ENCODE peak calls at places on chromosomes 5 and 9, in five cellular contexts. T is endothelial cell, E is fibroblast of mammary gland, K is omental fat pad, S is H1. G is an unnamed sample.

GRCh38 chr9:133147412-133148271 is 16.1 kb downstream of the GBGT1 start:
- DNase-seq in S (peak), E (peak), T (peak), K (peak), G (peak)

GRCh38 chr5:87605663-87606062 is 192.9 kb upstream of the CCNH start:
- DNase-seq in E (no peak), T (no peak), S (no peak), K (no peak), G (no peak)

GRCh38 chr5:27462936-27463335 is 424.6 kb upstream of the CDH9 start:
- DNase-seq in K (no peak), S (no peak), T (no peak), E (no peak), G (no peak)

GRCh38 chr5:93221-93980 is 1.4 kb downstream of the PLEKHG4B start:
- DNase-seq in T (no peak), K (no peak), E (no peak), S (no peak), G (no peak)

GRCh38 chr5:139232161-139232724 is 34.1 kb upstream of the SIL1 start:
- DNase-seq in K (no peak), E (no peak), S (no peak), T (no peak), G (no peak)

GRCh38 chr5:150409638-150410523 is 2.8 kb downstream of the CD74 start:
- DNase-seq in T (peak), E (peak), K (peak), S (peak), G (no peak)

GRCh38 chr5:167688731-167689130 is 602.7 kb upstream of the WWC1 start:
- DNase-seq in T (no peak), S (no peak), K (no peak), E (peak), G (no peak)

GRCh38 chr9:130681769-130682489 is 11.7 kb upstream of the EXOSC2 start:
- DNase-seq in E (no peak), S (peak), T (no peak), K (no peak), G (no peak)

GRCh38 chr5:139745121-139745799 is 50.3 kb upstream of the PSD2 start:
- DNase-seq in S (peak), T (no peak), E (peak), K (peak), G (peak)

GRCh38 chr9:105441761-105442160 is 6.1 kb upstream of the FSD1L start:
- DNase-seq in T (no peak), S (no peak), K (no peak), E (no peak), G (no peak)

GRCh38 chr5:169139381-169140125 is 161.4 kb downstream of the SLIT3 start:
- DNase-seq in K (no peak), T (no peak), S (no peak), E (no peak), G (no peak)

GRCh38 chr9:33306037-33306436 is 15.7 kb downstream of the NFX1 start:
- DNase-seq in K (no peak), E (peak), S (no peak), T (no peak), G (no peak)

GRCh38 chr9:14326264-14326826 is 12.4 kb upstream of the NFIB start:
- DNase-seq in K (no peak), E (peak), T (no peak), S (no peak), G (no peak)

GRCh38 chr5:11527994-11528393 is 376.3 kb downstream of the CTNND2 start:
- DNase-seq in S (no peak), E (no peak), T (no peak), K (no peak), G (no peak)

GRCh38 chr9:90965141-90965910 is 163.7 kb downstream of the SYK start:
- DNase-seq in T (no peak), E (no peak), S (no peak), K (no peak), G (no peak)

GRCh38 chr9:132078369-132079356 is 1.0 kb downstream of the MED27 start:
- DNase-seq in K (peak), S (no peak), T (no peak), E (peak), G (no peak)

GRCh38 chr5:111779260-111780254 is 22.6 kb upstream of the NREP start:
- DNase-seq in S (no peak), T (no peak), K (no peak), E (peak), G (no peak)

GRCh38 chr9:108534741-108535140 is 321.0 kb downstream of the ACTL7B start:
- DNase-seq in E (peak), K (no peak), T (no peak), S (no peak), G (no peak)
- TF ChIP-seq CTCF in E (no peak), K (no peak), T (no peak), S (no peak), G (no peak)

GRCh38 chr5:120818128-120818527 is 354.0 kb downstream of the PRR16 start:
- DNase-seq in S (no peak), T (no peak), E (no peak), K (no peak), G (no peak)
- TF ChIP-seq CTCF in S (no peak), T (no peak), E (no peak), K (no peak), G (no peak)

GRCh38 chr5:133063965-133064364 is 12.2 kb downstream of the HSPA4 start:
- DNase-seq in E (peak), K (no peak), T (no peak), S (no peak), G (no peak)

GRCh38 chr5:133066045-133066444 is 14.2 kb downstream of the HSPA4 start:
- DNase-seq in K (no peak), T (no peak), S (no peak), E (no peak), G (no peak)

GRCh38 chr5:133059621-133060020 is 7.8 kb downstream of the HSPA4 start:
- DNase-seq in E (no peak), T (no peak), S (no peak), K (no peak), G (no peak)

GRCh38 chr5:133065482-133065881 is 13.7 kb downstream of the HSPA4 start:
- DNase-seq in T (no peak), E (no peak), K (no peak), S (no peak), G (no peak)
- TF ChIP-seq CTCF in T (no peak), E (no peak), K (no peak), S (no peak), G (no peak)

DNA sequence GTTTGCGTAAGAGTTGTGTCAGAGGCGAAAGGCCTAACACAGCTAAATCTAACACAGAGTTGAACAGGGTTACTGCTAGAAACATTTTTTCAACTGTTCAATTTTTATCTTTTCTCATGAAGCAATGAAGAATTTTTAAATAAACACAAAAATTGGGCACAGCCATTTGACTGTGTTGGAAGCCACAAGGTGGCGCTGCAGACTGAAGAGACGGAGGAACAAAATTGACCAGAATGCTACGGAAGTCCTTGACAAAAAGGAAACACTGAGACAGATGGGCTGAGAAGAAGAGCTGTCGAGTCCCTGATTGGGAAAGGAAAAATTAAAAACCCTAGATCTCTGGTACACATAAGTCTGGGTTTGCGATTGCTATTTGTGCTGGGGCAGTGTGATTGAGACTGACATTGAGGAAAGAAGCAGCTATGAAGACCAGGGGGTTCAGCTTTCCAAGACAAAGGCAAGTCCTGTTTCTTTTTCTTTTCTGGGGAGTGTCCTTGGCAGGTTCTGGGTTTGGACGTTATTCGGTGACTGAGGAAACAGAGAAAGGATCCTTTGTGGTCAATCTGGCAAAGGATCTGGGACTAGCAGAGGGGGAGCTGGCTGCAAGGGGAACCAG is at the start of gene PCDHB9:
- DNase-seq in K (no peak), S (peak), T (peak), E (peak), G (no peak)
- TF ChIP-seq CTCF in K (no peak), S (peak), T (peak), E (peak), G (no peak)

GRCh38 chr5:136674178-136674577 is 308.8 kb upstream of the TRPC7 start:
- DNase-seq in K (no peak), E (no peak), S (no peak), T (no peak), G (no peak)

GRCh38 chr5:136679233-136679632 is 313.9 kb upstream of the TRPC7 start:
- DNase-seq in S (no peak), K (no peak), E (no peak), T (no peak), G (no peak)

GRCh38 chr5:136677219-136677618 is 311.9 kb upstream of the TRPC7 start:
- DNase-seq in E (no peak), T (no peak), S (no peak), K (no peak), G (no peak)
- TF ChIP-seq CTCF in E (no peak), T (no peak), S (no peak), K (no peak), G (no peak)

G was measured in activated B cell treated with CpG ODN at 0.5 μM for 24 hours.